ENCODE peak calls at places on chromosome 13, in seven cellular contexts. V is SK-N-SH, Z is endodermal cell, S is IMR-90, X is H9, I is mammary epithelial cell, L is colonic mucosa. N is an unnamed sample. For H3K4me1, the result is how much of the 10 kb centered on the place peaks cover.

GRCh38 chr13:74290324-74290773 is 156.1 kb upstream of the KLF12 start:
- DNase-seq in V (peak), Z (peak), S (peak), X (peak), I (peak), L (no peak), N (no peak)

GRCh38 chr13:29721766-29722165 is 126.3 kb upstream of the SLC7A1 start:
- DNase-seq in V (no peak), Z (peak), S (no peak), X (no peak), I (no peak), L (no peak), N (no peak)

GRCh38 chr13:41306271-41307150 is 4.6 kb upstream of the NAA16 start:
- DNase-seq in V (peak), Z (no peak), S (peak), X (no peak), I (no peak), L (no peak), N (no peak)

GRCh38 chr13:45714170-45714569 is 12.1 kb downstream of the CBY2 start:
- DNase-seq in V (no peak), Z (no peak), S (no peak), X (no peak), I (no peak), L (no peak), N (peak)

GRCh38 chr13:61370520-61370919 is 45.1 kb downstream of the PCDH20 start:
- DNase-seq in V (no peak), Z (no peak), S (no peak), X (no peak), I (no peak), L (no peak), N (no peak)

GRCh38 chr13:41222259-41222852 is 28.0 kb upstream of the KBTBD7 start:
- DNase-seq in V (peak), Z (peak), S (peak), X (peak), I (peak), L (peak), N (no peak)

GRCh38 chr13:51781246-51782022 is 22.5 kb downstream of the DHRS12 start:
- DNase-seq in V (peak), Z (peak), S (peak), X (peak), I (peak), L (no peak), N (no peak)

GRCh38 chr13:80408270-80408669 is 67.3 kb upstream of the SPRY2 start:
- DNase-seq in V (no peak), Z (peak), S (no peak), X (peak), I (no peak), L (no peak), N (no peak)

GRCh38 chr13:43036386-43037220 is 13.2 kb downstream of the DNAJC15 start:
- DNase-seq in V (no peak), Z (no peak), S (no peak), X (peak), I (no peak), L (no peak), N (no peak)

GRCh38 chr13:95524270-95524901 is 28.1 kb upstream of the CLDN10 start:
- DNase-seq in V (no peak), Z (no peak), S (no peak), X (no peak), I (peak), L (no peak), N (no peak)

GRCh38 chr13:79295906-79296564 is 110.0 kb downstream of the RBM26 start:
- DNase-seq in V (no peak), Z (no peak), S (peak), X (no peak), I (no peak), L (no peak), N (no peak)
- TF ChIP-seq CTCF in V (no peak), Z (no peak), S (no peak), X (no peak), I (no peak), L (no peak), N (no peak)

GRCh38 chr13:100395698-100396373 is 192.8 kb downstream of the GGACT start:
- DNase-seq in V (no peak), Z (no peak), S (no peak), X (no peak), I (no peak), L (no peak), N (no peak)
- H3K4me1 ChIP-seq in V (under half), Z (under half), S (under half), X (under half), I (under half), L (under half), N (under half)

DNA sequence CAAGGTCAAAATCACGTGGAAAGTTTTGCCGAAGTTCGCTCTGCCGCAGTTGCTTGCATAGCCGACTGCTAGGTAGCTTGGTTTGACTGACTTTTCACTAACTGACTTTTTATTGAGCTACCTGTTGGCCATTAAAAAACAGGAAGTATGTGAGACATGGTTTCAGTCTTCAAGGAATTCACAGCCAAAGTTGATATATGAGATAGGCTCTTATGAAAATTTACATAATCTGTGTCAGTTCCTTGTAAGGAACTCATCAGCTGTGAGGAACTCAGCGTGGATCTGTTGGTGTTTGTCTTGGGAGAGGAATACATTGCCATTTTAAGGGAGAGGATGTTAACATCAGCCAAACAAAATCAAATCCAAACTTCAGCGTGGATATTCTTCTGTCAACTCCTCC is 2.1 kb downstream of the RNF113B start:
- DNase-seq in V (no peak), Z (no peak), S (peak), X (no peak), I (no peak), L (no peak), N (no peak)
- H3K9ac ChIP-seq in V (no peak), Z (no peak), S (peak), X (no peak), I (no peak), L (no peak), N (no peak)

GRCh38 chr13:20869540-20869939 is 33.0 kb downstream of the XPO4 start:
- DNase-seq in V (peak), Z (no peak), S (peak), X (no peak), I (no peak), L (no peak), N (no peak)
- TF ChIP-seq CTCF in V (peak), Z (peak), S (peak), X (no peak), I (no peak), L (no peak), N (no peak)

DNA sequence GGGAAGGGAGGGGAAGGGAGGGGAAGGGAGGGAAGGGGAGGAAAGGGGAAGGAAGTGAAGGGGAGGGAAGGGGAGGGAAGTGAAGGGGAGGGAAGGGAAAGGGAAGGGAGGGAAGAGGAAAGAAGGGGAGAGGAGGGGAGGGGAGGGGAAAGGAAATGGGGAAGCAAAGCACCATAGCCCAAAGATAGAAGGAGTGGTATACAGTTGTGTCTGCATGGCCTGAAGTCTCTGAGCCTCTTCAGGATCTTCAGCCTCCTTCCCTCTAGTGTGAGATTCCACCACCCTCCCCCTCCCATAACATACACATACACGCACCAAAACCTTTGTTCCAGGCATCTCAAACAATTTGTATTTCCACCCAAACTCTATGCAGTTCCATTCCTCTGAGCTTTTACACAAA is 96.2 kb upstream of the SERP2 start:
- DNase-seq in V (no peak), Z (no peak), S (no peak), X (no peak), I (no peak), L (no peak), N (no peak)
- H3K4me1 ChIP-seq in V (under half), Z (under half), S (under half), X (under half), I (under half), L (under half), N (under half)

DNA sequence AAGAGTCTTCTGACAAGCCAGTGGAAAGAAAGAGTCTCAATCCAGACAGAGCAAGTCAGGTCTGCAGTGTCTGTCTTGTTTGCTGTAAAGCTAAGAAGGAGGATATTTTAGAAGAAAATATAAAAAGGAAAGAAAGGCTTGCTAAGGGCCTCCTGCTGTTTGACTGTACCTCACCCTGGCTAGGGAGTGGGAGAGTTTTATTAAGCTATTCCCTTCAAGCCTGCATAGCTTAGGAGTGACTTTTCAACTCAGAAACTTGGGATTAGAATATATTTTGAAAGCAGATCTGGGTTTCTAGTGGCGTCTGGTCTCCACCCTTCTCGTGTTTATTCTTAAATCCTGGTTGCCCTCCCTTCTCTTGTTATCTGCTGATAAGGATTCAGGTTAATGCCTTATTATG is 460.0 kb downstream of the COG6 start:
- DNase-seq in V (no peak), Z (no peak), S (no peak), X (no peak), I (no peak), L (no peak), N (no peak)
- H3K9ac ChIP-seq in V (no peak), Z (peak), S (no peak), X (no peak), I (no peak), L (no peak), N (peak)

GRCh38 chr13:37835392-37835791 is 34.2 kb downstream of the TRPC4 start:
- DNase-seq in V (no peak), Z (no peak), S (no peak), X (no peak), I (no peak), L (no peak), N (no peak)
- TF ChIP-seq CTCF in V (no peak), Z (no peak), S (no peak), X (no peak), I (no peak), L (no peak), N (no peak)

N was measured in kidney.